ENCODE peak calls at places on chromosomes 13 and 19, in five cellular contexts. A is LHCN-M2, Q is uterus, L is psoas muscle, W is Daoy. B is an unnamed sample.

GRCh38 chr19:56765107-56765506 is 75.4 kb downstream of the PEG3 start:
- DNase-seq in L (peak), A (no peak), W (peak), Q (peak), B (peak)

GRCh38 chr13:64912141-64912540 is 2318.0 kb downstream of the PCDH9 start:
- DNase-seq in W (no peak), A (peak), L (no peak), Q (no peak), B (no peak)

GRCh38 chr19:53581871-53582279 is 43.9 kb downstream of the ZNF331 start:
- DNase-seq in W (no peak), A (no peak), L (no peak), Q (no peak), B (no peak)

GRCh38 chr19:791605-792360 is 5.5 kb upstream of the PTBP1 start:
- DNase-seq in A (no peak), W (no peak), L (no peak), Q (no peak), B (peak)

GRCh38 chr13:27122036-27122435 is 49.6 kb downstream of the USP12 start:
- DNase-seq in A (no peak), L (no peak), W (no peak), Q (no peak), B (no peak)

GRCh38 chr13:27967203-27967735 is 1.8 kb downstream of the CDX2 start:
- DNase-seq in Q (no peak), W (no peak), L (no peak), A (no peak), B (no peak)

GRCh38 chr13:102236830-102237621 is 164.8 kb downstream of the FGF14 start:
- DNase-seq in L (no peak), A (no peak), Q (no peak), W (no peak), B (no peak)

GRCh38 chr13:45850020-45850613 is 1.4 kb downstream of the SIAH3 start:
- DNase-seq in Q (no peak), A (no peak), L (no peak), W (no peak), B (no peak)

GRCh38 chr19:13841339-13842293 is 35.3 kb upstream of the NANOS3 start:
- DNase-seq in L (peak), Q (peak), A (peak), W (peak), B (peak)

GRCh38 chr13:45870232-45870631 is 18.7 kb upstream of the SIAH3 start:
- DNase-seq in L (no peak), W (no peak), Q (no peak), A (no peak), B (no peak)

B was measured in Right ventricle myocardium inferior.